ENCODE peak calls at places on chromosomes 5 and 9, in four cellular contexts. H, R, G and C are unnamed samples.

GRCh38 chr9:131728961-131729360 is 10.9 kb downstream of the RAPGEF1 start:
- DNase-seq in H (no peak), R (no peak), G (no peak), C (no peak)

GRCh38 chr5:133962801-133963476 is 5.5 kb downstream of the C5orf15 start:
- DNase-seq in H (no peak), R (peak), G (no peak), C (no peak)

GRCh38 chr9:134741846-134742245 is 100.2 kb downstream of the COL5A1 start:
- DNase-seq in H (no peak), R (no peak), G (no peak), C (no peak)

GRCh38 chr9:124685217-124685616 is 85.9 kb downstream of the NR6A1 start:
- DNase-seq in H (no peak), R (no peak), G (no peak), C (no peak)

GRCh38 chr5:147688965-147689364 is 93.6 kb downstream of the JAKMIP2 start:
- DNase-seq in H (no peak), R (no peak), G (no peak), C (no peak)

GRCh38 chr9:133536536-133536935 is 2.0 kb downstream of the ADAMTSL2 start:
- DNase-seq in H (no peak), R (no peak), G (no peak), C (no peak)

GRCh38 chr9:122102156-122102555 is 9.0 kb upstream of the TTLL11 start:
- DNase-seq in H (no peak), R (no peak), G (no peak), C (no peak)

GRCh38 chr5:160419458-160420330 is 813 bp upstream of the SLU7 start:
- DNase-seq in H (no peak), R (no peak), G (no peak), C (no peak)

GRCh38 chr5:10372726-10373709 is 19.5 kb downstream of the MARCHF6 start:
- DNase-seq in H (no peak), R (no peak), G (no peak), C (no peak)

GRCh38 chr9:37408933-37409710 is 13.4 kb upstream of the GRHPR start:
- DNase-seq in H (no peak), R (no peak), G (no peak), C (no peak)

GRCh38 chr5:65070026-65070425 is 301.3 kb downstream of the CWC27 start:
- DNase-seq in H (peak), R (no peak), G (no peak), C (no peak)
- H2BK120ac ChIP-seq in H (no peak), R (no peak), G (no peak), C (no peak)

GRCh38 chr9:129415954-129416651 is 204.8 kb downstream of the C9orf50 start:
- DNase-seq in H (no peak), R (no peak), G (no peak), C (no peak)
- H2BK120ac ChIP-seq in H (no peak), R (peak), G (no peak), C (no peak)

DNA sequence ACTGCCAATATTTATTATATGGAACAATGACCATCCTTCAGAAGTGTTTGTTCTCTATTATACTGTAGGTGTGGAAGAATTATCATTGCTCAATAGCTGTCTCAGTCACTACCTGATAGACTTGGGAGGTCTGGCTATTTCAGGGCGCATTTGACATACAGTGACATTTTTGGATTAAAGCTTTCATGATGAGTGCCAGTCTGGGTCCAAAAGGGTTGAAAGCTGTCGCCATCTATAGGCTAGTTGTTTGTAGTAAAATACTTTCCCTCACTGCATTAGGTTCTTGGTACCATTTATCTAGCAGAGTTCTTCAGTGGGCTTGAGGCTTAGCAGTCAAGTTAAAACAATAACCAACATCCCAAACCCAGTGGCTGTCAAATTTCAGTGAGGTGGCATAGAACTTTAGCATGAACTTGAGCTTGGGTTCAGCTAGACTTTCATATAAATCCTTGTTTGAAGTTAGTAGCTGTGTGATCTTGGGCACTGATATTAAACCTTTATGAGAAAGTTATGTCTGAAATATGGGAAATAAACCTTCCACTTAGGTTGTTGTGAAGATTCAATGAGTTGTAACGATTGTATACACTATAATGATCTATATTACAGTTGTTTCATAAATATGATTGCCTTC is 110.5 kb upstream of the CDKN2B start:
- DNase-seq in H (peak), R (peak), G (no peak), C (no peak)
- H2BK120ac ChIP-seq in H (no peak), R (peak), G (no peak), C (no peak)

DNA sequence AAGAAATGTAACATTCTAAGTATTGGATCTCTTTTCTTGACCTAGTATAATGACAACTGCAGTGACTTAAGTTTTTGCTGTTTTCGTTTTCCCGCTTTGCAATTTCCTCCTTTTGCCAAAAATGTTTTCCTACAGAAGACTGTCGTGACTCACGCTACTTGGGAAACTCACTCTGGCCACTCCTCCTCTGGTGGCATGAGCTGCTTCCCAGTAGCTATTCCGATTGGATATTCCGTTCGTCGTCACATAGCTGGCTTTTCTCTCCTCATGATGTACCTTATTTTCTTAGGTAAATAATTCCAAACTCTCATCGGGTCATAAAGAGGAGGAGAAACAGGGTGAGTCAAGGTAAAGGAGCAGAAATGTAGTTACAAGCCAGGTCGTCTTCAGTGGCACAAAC is 64.9 kb downstream of the GOLPH3 start:
- DNase-seq in H (no peak), R (peak), G (no peak), C (no peak)
- H2BK120ac ChIP-seq in H (no peak), R (no peak), G (no peak), C (no peak)

GRCh38 chr5:177497297-177498012 is at the start of gene PDLIM7:
- DNase-seq in H (peak), R (peak), G (peak), C (peak)
- H2BK120ac ChIP-seq in H (peak), R (peak), G (no peak), C (peak)

DNA sequence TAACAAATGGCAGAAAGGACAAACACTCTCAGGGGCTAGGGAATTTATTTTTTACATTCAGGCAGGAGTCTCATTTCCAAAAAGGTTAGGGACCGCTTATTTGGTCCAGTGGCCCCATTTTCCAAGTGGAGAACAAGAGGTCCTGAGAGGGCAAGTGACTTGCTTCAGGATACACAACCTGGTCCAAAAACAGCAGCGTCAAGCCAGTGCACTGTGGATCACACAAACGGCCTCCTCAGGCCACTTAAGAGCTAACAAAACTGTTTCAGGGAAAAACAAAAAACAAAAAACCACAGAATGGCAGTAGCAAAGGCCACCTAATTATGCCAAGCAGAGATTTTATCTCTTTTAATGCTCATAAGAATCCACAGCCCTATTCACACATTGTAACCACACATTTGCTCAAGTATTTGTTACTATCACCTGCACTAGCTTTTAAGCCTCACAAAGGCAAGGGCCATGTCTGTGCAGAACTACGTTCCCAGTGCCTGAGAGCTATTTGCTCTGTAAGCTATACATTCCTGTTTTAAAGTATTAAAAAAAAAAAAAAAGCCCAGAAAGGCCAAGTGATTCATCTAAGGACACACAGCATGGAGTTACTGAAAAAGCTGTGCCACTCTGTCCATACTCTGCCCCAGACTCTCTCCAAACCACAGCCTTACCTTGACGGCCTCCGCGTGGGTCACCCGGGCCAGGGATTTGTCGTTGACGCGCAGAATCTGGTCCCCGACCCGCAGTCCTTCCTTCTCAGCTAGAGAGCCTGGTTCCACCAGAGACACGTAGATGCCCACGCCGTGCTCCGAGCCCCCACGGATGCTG is 1.5 kb downstream of the WHRN start:
- DNase-seq in H (peak), R (no peak), G (no peak), C (no peak)
- H2BK120ac ChIP-seq in H (no peak), R (no peak), G (no peak), C (no peak)

GRCh38 chr5:180099733-180100611 is 28.4 kb upstream of the RNF130 start:
- DNase-seq in H (no peak), R (no peak), G (no peak), C (no peak)
- H2BK120ac ChIP-seq in H (no peak), R (no peak), G (no peak), C (no peak)

DNA sequence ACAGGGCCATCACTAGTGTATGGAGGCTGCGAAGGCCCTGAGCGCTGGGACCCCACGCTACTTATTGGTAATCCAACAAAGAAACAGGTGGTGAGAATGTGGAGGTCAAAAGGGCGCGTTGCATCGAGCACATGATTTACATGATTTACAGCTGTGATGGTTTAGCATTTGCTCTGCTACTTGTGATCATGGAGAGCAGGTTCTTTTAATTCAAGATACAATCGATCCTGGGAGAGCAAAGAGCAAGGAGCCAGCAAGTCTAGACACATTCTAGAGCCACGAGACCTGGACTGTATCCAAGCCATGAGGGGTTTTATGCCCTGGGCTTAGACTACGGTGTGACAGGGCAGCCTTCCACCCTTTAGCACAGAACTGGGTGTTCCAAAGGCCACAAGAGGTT is 47.0 kb upstream of the CLK4 start:
- DNase-seq in H (no peak), R (no peak), G (no peak), C (no peak)
- H2BK120ac ChIP-seq in H (no peak), R (no peak), G (no peak), C (no peak)